ENCODE peak calls at places on chromosomes 3 and 15, in seven cellular contexts. H is GM12891, A is breast epithelium, V is heart left ventricle, W is tibial nerve, K is A549, N is ovary. O is an unnamed sample.

GRCh38 chr3:187665010-187665409 is 5.2 kb downstream of the SST start:
- DNase-seq in H (no peak), A (no peak), V (no peak), W (no peak), K (no peak), N (no peak), O (no peak)

GRCh38 chr15:41603941-41604660 is 45.1 kb downstream of the TYRO3 start:
- DNase-seq in H (peak; percentile 43), A (peak; percentile 60), V (peak; percentile 75), W (peak; percentile 19), K (peak; percentile 73), N (peak; percentile 56), O (peak; percentile 49)

GRCh38 chr15:48981941-48982340 is 18.2 kb upstream of the SHC4 start:
- DNase-seq in H (no peak), A (no peak), V (no peak), W (no peak), K (no peak), N (no peak), O (no peak)

GRCh38 chr15:43243246-43243645 is 22.4 kb upstream of the EPB42 start:
- DNase-seq in H (no peak), A (no peak), V (no peak), W (no peak), K (no peak), N (no peak), O (no peak)

GRCh38 chr3:174202561-174202960 is 656.6 kb upstream of the NAALADL2 start:
- DNase-seq in H (no peak), A (no peak), V (no peak), W (no peak), K (no peak), N (no peak), O (no peak)

GRCh38 chr3:81173514-81173913 is 587.9 kb downstream of the GBE1 start:
- DNase-seq in H (no peak), A (no peak), V (no peak), W (no peak), K (no peak), N (no peak), O (no peak)

GRCh38 chr15:31265090-31265870 is 61.4 kb upstream of the KLF13 start:
- DNase-seq in H (no peak), A (peak; percentile 48), V (no peak), W (no peak), K (no peak), N (no peak), O (peak; percentile 77)

GRCh38 chr15:68816158-68816557 is 4.5 kb downstream of the ANP32A start:
- DNase-seq in H (no peak), A (no peak), V (no peak), W (no peak), K (no peak), N (no peak), O (no peak)

GRCh38 chr3:41125258-41125657 is 74.0 kb upstream of the CTNNB1 start:
- DNase-seq in H (no peak), A (no peak), V (no peak), W (no peak), K (no peak), N (no peak), O (no peak)

GRCh38 chr3:140152851-140153640 is 218.1 kb downstream of the CLSTN2 start:
- DNase-seq in H (no peak), A (no peak), V (peak; percentile 40), W (no peak), K (no peak), N (peak; percentile 51), O (no peak)

GRCh38 chr3:53169045-53169831 is 8.2 kb downstream of the PRKCD start:
- DNase-seq in H (no peak), A (peak; percentile 62), V (no peak), W (no peak), K (no peak), N (no peak), O (no peak)

GRCh38 chr3:117885046-117885445 is 1149.6 kb downstream of the IGSF11 start:
- DNase-seq in H (no peak), A (no peak), V (no peak), W (no peak), K (no peak), N (no peak), O (no peak)

GRCh38 chr3:197175503-197175902 is 122.9 kb downstream of the DLG1 start:
- DNase-seq in H (no peak), A (no peak), V (no peak), W (no peak), K (no peak), N (no peak), O (no peak)

GRCh38 chr3:107800705-107801104 is 277.9 kb downstream of the BBX start:
- DNase-seq in H (no peak), A (no peak), V (no peak), W (no peak), K (no peak), N (no peak), O (no peak)

DNA sequence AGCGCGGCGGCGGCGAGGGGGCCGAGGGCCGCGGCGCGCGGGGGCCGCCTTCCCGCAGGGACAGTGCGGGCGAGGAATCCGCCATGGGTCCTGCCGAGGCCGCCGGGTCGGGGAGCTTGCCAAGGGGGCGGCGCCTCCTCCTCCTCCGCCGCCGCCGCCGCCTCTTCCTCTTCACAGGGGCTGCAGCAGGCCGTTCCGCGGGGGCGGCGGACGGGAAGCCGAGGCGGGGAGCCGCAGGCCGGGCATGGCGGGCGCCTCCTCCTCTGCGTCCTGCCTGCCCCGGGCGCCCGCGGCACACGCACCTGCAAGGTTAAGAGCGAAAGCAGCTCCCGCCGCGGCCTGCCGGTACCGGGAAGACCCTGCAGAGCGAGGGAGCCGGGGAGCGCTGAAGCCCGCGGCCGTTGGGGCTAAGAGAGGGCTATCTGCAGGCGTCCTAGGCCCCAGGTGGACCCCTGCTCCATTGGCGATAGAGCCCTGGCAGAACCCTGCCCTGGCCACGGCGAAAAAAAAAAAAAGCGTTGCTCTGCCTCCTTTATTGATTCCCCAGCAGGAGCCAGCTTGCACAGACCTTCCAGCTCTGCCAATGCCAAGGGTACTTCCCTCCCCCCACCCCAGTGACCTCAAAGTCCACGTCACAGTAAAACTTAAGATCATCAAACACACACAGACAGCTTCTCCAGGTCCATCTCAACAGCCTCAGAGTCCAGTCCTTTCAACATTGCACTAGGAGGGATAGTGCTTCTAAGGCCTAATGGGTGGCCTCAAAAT is at the start of gene LYSMD2:
- DNase-seq in H (peak; percentile 50), A (peak; percentile 58), V (peak; percentile 88), W (peak; percentile 64), K (peak; percentile 59), N (peak; percentile 88), O (peak; percentile 87)
- TF ChIP-seq POLR2A in H (no peak), A (no peak), V (no peak), W (no peak), K (peak; percentile 56), N (no peak), O (peak; percentile 61)

GRCh38 chr15:98648654-98649537 is 557 bp downstream of the IGF1R start:
- DNase-seq in H (peak; percentile 35), A (no peak), V (peak; percentile 63), W (peak; percentile 39), K (no peak), N (peak; percentile 76), O (peak; percentile 62)

GRCh38 chr15:98646546-98647025 is 1.8 kb upstream of the IGF1R start:
- DNase-seq in H (no peak), A (no peak), V (no peak), W (no peak), K (no peak), N (no peak), O (no peak)

GRCh38 chr15:98649621-98649995 is 1.3 kb downstream of the IGF1R start:
- DNase-seq in H (peak; percentile 30), A (no peak), V (peak; percentile 61), W (no peak), K (peak; percentile 49), N (no peak), O (no peak)

GRCh38 chr15:98647026-98647773 is 1.1 kb upstream of the IGF1R start:
- DNase-seq in H (peak; percentile 66), A (peak; percentile 75), V (peak; percentile 79), W (peak; percentile 33), K (peak; percentile 83), N (peak; percentile 89), O (peak; percentile 67)

GRCh38 chr15:98647774-98648653 is at the start of gene IGF1R:
- DNase-seq in H (peak; percentile 75), A (peak; percentile 82), V (peak; percentile 88), W (peak; percentile 72), K (peak; percentile 79), N (peak; percentile 95), O (peak; percentile 83)
- TF ChIP-seq POLR2A in H (no peak), A (no peak), V (peak; percentile 35), W (peak; percentile 70), K (no peak), N (peak; percentile 29), O (no peak)

GRCh38 chr3:3729261-3729660 is 70.0 kb upstream of the LRRN1 start:
- DNase-seq in H (no peak), A (no peak), V (no peak), W (no peak), K (no peak), N (no peak), O (no peak)
- TF ChIP-seq POLR2A in H (no peak), A (no peak), V (no peak), W (no peak), K (no peak), N (no peak), O (no peak)

GRCh38 chr15:77420610-77421369 is at the start of gene HMG20A:
- DNase-seq in H (peak; percentile 30), A (peak; percentile 55), V (peak; percentile 64), W (no peak), K (peak; percentile 80), N (peak; percentile 83), O (peak; percentile 62)
- TF ChIP-seq POLR2A in H (peak; percentile 83), A (peak; percentile 36), V (no peak), W (no peak), K (peak; percentile 66), N (peak; percentile 61), O (peak; percentile 77)

O was measured in right lobe of liver.